ENCODE peak calls at places on chromosome 21, in ten cellular contexts. B is SK-N-SH; Y is H9; T is astrocyte of the spinal cord; C is CD8-positive, alpha-beta T cell; Z is cardiac muscle cell; X is Peyer's patch; I is kidney; O is CD4-positive, alpha-beta T cell; Q is right lobe of liver. K is an unnamed sample.

GRCh38 chr21:35316933-35317332 is 267.8 kb upstream of the RUNX1 start:
- DNase-seq in Q (no peak), O (no peak), I (no peak), B (peak; percentile 15), Z (no peak), T (peak; percentile 14), Y (no peak), X (no peak), C (no peak), K (no peak)

GRCh38 chr21:43733529-43734071 is 14.7 kb downstream of the PDXK start:
- DNase-seq in O (no peak), X (no peak), I (no peak), Z (no peak), Q (no peak), C (no peak), Y (no peak), T (peak; percentile 59), B (no peak), K (no peak)

GRCh38 chr21:42456457-42456856 is 39.6 kb downstream of the RSPH1 start:
- DNase-seq in I (no peak), O (peak; percentile 47), Y (no peak), Z (no peak), T (peak; percentile 24), Q (no peak), X (no peak), C (no peak), B (no peak), K (no peak)

GRCh38 chr21:14554948-14555347 is 8.8 kb upstream of the SAMSN1 start:
- DNase-seq in T (no peak), B (no peak), I (no peak), X (no peak), Y (no peak), C (no peak), Q (no peak), Z (no peak), O (no peak), K (no peak)

GRCh38 chr21:41689289-41689583 is 77.6 kb downstream of the RIPK4 start:
- DNase-seq in C (no peak), O (no peak), Y (no peak), Z (no peak), T (no peak), X (no peak), I (no peak), Q (no peak), B (no peak), K (no peak)

GRCh38 chr21:42980959-42981523 is 6.7 kb downstream of the PKNOX1 start:
- DNase-seq in X (no peak), Y (no peak), B (no peak), O (no peak), Z (no peak), C (no peak), Q (peak; percentile 5), I (no peak), T (no peak), K (peak; percentile 35)

GRCh38 chr21:41402231-41402630 is 23.8 kb upstream of the MX1 start:
- DNase-seq in Y (peak; percentile 14), X (no peak), C (no peak), O (no peak), T (no peak), B (no peak), Q (no peak), I (no peak), Z (no peak), K (no peak)

GRCh38 chr21:41369105-41369914 is 7.5 kb downstream of the MX2 start:
- DNase-seq in B (peak; percentile 42), T (no peak), I (no peak), Q (peak; percentile 54), C (peak; percentile 14), Z (peak; percentile 58), X (peak; percentile 66), Y (peak; percentile 80), O (peak; percentile 32), K (peak; percentile 72)

GRCh38 chr21:46424062-46424591 is 34.6 kb upstream of the DIP2A start:
- DNase-seq in T (no peak), I (peak; percentile 69), O (no peak), C (peak; percentile 28), Q (peak; percentile 43), X (no peak), Y (no peak), B (no peak), Z (no peak), K (no peak)

GRCh38 chr21:34845521-34846213 is 176.9 kb downstream of the CLIC6 start:
- DNase-seq in Y (no peak), Q (no peak), I (no peak), T (peak; percentile 95), O (no peak), B (no peak), X (no peak), C (no peak), Z (no peak), K (no peak)

GRCh38 chr21:17491716-17492414 is 21.0 kb upstream of the CXADR start:
- DNase-seq in B (no peak), Q (no peak), Z (no peak), I (no peak), C (no peak), Y (no peak), X (no peak), T (peak; percentile 99), O (no peak), K (peak; percentile 30)

GRCh38 chr21:25872271-25872670 is 137.5 kb downstream of the GABPA start:
- DNase-seq in X (no peak), Y (peak; percentile 61), I (no peak), Q (no peak), T (no peak), C (no peak), Z (no peak), O (no peak), B (no peak), K (no peak)

GRCh38 chr21:43667191-43667904 is 8.0 kb downstream of the RRP1B start:
- DNase-seq in B (no peak), Z (no peak), O (no peak), Y (no peak), T (peak; percentile 65), C (no peak), I (no peak), X (no peak), Q (no peak), K (peak; percentile 45)

GRCh38 chr21:25350056-25350455 is 257.2 kb downstream of the MRPL39 start:
- DNase-seq in Q (no peak), B (peak; percentile 25), C (no peak), X (no peak), O (no peak), Y (peak; percentile 41), Z (peak; percentile 26), I (no peak), T (peak; percentile 61), K (no peak)

GRCh38 chr21:45011911-45012660 is 62.3 kb upstream of the ADARB1 start:
- DNase-seq in Q (no peak), B (no peak), Z (peak; percentile 63), Y (peak; percentile 92), O (no peak), C (no peak), X (no peak), T (peak; percentile 87), I (peak; percentile 78), K (no peak)
- TF ChIP-seq CTCF in Q (no peak), B (peak; percentile 33), Z (peak; percentile 1), Y (peak; percentile 37), O (no peak), C (no peak), X (no peak), T (no peak), I (no peak), K (no peak)

DNA sequence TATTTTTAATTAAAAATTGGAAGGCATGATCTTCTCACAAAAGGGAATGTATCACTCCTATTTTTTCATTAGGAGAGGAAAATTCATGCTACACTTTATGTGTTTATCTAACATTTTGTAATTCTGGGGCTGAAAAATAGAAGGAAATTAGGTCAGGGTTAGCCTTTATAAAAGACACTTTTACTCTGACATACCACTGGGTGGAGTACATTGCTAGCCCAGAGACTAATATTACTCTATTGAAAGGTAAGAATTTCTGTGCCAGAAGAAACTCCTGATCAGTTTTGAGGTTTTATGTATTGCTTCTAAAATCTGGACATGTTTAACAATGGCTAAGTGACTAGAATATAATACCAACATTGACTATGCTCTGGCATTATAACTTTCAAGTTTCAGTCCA is 724.6 kb downstream of the USP25 start:
- DNase-seq in Y (no peak), O (no peak), T (peak; percentile 32), X (no peak), C (no peak), B (no peak), I (no peak), Z (no peak), Q (no peak), K (no peak)
- TF ChIP-seq CTCF in Y (peak; percentile 49), O (no peak), T (peak; percentile 35), X (no peak), C (no peak), B (peak; percentile 50), I (peak; percentile 18), Z (peak; percentile 51), Q (peak; percentile 46), K (no peak)

DNA sequence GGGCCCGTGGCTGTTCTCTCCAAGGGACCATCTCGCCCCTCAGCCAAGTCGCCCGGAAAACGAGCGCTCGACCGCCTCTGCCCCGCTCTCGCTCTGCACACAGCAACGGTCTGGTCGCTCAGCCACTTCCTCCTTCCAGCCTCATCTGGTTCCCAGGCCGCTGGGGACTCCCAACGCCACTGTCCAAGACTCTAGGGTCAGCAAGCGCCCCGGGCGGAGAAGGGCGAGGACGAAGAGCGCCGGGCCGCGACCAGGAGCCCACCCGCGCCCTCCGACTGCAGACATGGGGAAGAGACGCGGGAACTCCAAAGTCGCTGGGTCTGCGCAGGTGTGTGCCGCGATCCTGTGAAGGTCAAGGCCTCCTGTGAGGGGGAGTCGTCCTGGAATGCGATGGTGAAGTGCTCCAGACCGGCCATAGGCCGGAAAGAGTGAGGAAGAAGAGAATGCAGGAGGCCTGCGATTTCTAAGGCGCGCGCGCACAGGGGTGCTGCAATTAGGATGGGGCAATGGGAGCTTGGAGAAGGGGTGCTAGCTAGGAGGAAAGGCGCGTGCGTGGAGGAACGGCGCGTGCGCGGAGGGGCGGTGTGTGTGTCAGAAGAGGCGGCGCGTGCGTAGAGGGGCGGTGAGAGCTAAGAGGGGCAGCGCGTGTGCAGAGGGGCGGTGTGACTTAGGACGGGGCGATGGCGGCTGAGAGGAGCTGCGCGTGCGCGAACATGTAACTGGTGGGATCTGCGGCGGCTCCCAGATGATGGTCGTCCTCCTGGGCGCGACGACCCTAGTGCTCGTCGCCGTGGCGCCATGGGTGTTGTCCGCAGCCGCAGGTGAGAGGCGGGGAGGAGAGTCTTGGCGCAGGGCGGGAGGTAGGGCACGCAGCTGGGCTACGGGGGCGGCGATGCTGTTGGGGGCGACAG is at the start of gene IFNAR1:
- DNase-seq in C (peak; percentile 99), O (peak; percentile 100), T (peak; percentile 98), Y (peak; percentile 98), Z (peak; percentile 99), Q (peak; percentile 99), X (peak; percentile 99), I (peak; percentile 100), B (peak; percentile 99), K (peak; percentile 95)
- TF ChIP-seq CTCF in C (no peak), O (no peak), T (no peak), Y (no peak), Z (no peak), Q (no peak), X (no peak), I (no peak), B (peak; percentile 14), K (no peak)

DNA sequence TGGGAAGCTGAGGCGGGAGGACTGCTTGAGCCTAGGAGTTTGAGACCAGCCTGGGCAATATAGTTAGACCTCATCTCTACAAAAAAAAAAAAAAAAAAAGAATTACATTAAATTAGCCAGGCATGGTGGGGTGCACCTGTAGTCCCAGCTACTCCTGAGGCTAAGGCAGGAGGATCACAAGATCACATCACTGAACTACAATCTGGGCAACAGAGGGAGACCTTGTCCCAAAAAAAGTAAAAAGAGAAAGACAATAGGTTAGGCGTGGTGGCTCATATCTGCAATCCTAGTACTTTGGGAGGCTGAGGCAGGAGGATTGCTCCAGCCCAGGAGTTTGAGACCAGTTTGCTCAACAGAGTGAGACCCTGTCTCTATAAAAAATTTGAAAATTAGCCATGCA is 130.3 kb downstream of the TIAM1 start:
- DNase-seq in T (no peak), B (no peak), I (no peak), X (no peak), C (no peak), Z (no peak), O (no peak), Q (no peak), Y (no peak), K (no peak)
- TF ChIP-seq CTCF in T (no peak), B (peak; percentile 23), I (no peak), X (no peak), C (peak; percentile 25), Z (no peak), O (no peak), Q (no peak), Y (no peak), K (no peak)

K was measured in HL-60.